ENCODE peak calls at places on chromosomes 11 and 22, in seven cellular contexts. U, V, W, R, O, Q and F are unnamed samples.

GRCh38 chr11:76770642-76771445 is 12.3 kb upstream of the TSKU start:
- DNase-seq in U (no peak), V (no peak), Q (no peak), W (peak), R (no peak), O (no peak), F (peak)

GRCh38 chr11:121067912-121068652 is 33.0 kb upstream of the TECTA start:
- DNase-seq in V (no peak), Q (no peak), O (no peak), W (no peak), U (no peak), R (no peak), F (no peak)

GRCh38 chr11:68351450-68352275 is 39.3 kb downstream of the LRP5 start:
- DNase-seq in U (no peak), R (no peak), Q (no peak), O (no peak), W (no peak), V (no peak), F (no peak)

GRCh38 chr11:95863486-95864140 is 60.3 kb downstream of the MTMR2 start:
- DNase-seq in U (no peak), R (no peak), V (no peak), W (no peak), Q (no peak), O (no peak), F (no peak)

GRCh38 chr22:23533771-23534191 is 46.3 kb downstream of the IGLL1 start:
- DNase-seq in V (no peak), Q (no peak), R (no peak), W (peak), U (peak), O (no peak), F (no peak)

GRCh38 chr11:82663535-82663934 is 70.1 kb downstream of the FAM181B start:
- DNase-seq in Q (no peak), O (no peak), W (no peak), U (no peak), R (no peak), V (no peak), F (no peak)

GRCh38 chr22:39215430-39216142 is 29.2 kb downstream of the PDGFB start:
- DNase-seq in R (no peak), W (no peak), V (no peak), Q (peak), O (peak), U (peak), F (peak)

GRCh38 chr11:129323896-129324522 is 51.6 kb upstream of the BARX2 start:
- DNase-seq in Q (no peak), R (no peak), W (peak), U (no peak), V (no peak), O (no peak), F (no peak)

GRCh38 chr11:127994736-127995135 is 592.6 kb downstream of the ETS1 start:
- DNase-seq in V (no peak), Q (no peak), R (no peak), W (no peak), O (no peak), U (no peak), F (no peak)

GRCh38 chr22:36301384-36301828 is 48.5 kb downstream of the APOL1 start:
- DNase-seq in V (peak), R (peak), Q (peak), W (peak), O (peak), U (peak), F (peak)

GRCh38 chr22:48357961-48358360 is 1469.7 kb downstream of the BRD1 start:
- DNase-seq in R (no peak), U (no peak), V (no peak), O (no peak), W (no peak), Q (no peak), F (no peak)

GRCh38 chr11:94128746-94129504 is at the start of gene PANX1:
- DNase-seq in W (peak), Q (peak), R (peak), V (peak), U (peak), O (peak), F (peak)

GRCh38 chr11:11620251-11620965 is 1.4 kb downstream of the GALNT18 start:
- DNase-seq in R (no peak), W (peak), O (peak), U (peak), Q (no peak), V (no peak), F (peak)

GRCh38 chr11:71080239-71081097 is 171.9 kb downstream of the SHANK2 start:
- DNase-seq in U (peak), W (peak), Q (no peak), V (no peak), R (no peak), O (peak), F (peak)

GRCh38 chr11:68223275-68223674 is 10.2 kb upstream of the KMT5B start:
- DNase-seq in W (no peak), Q (no peak), V (no peak), R (no peak), O (no peak), U (no peak), F (no peak)

GRCh38 chr11:2518983-2519340 is 74.2 kb downstream of the KCNQ1 start:
- DNase-seq in R (no peak), V (no peak), Q (no peak), W (no peak), U (peak), O (no peak), F (no peak)

GRCh38 chr11:17508306-17508705 is 31.7 kb upstream of the ABCC8 start:
- DNase-seq in V (no peak), O (no peak), U (no peak), R (no peak), W (no peak), Q (no peak), F (no peak)

GRCh38 chr11:34558211-34558610 is 44.6 kb upstream of the ELF5 start:
- DNase-seq in Q (no peak), U (no peak), W (no peak), V (no peak), R (no peak), O (no peak), F (no peak)

GRCh38 chr22:21022955-21023614 is 8.1 kb downstream of the P2RX6 start:
- DNase-seq in W (no peak), R (no peak), O (no peak), U (no peak), V (no peak), Q (no peak), F (no peak)

GRCh38 chr22:41538583-41538982 is 5.7 kb downstream of the POLR3H start:
- DNase-seq in V (no peak), R (no peak), U (no peak), Q (no peak), W (no peak), O (no peak), F (no peak)

GRCh38 chr22:37968452-37969251 is 15.2 kb downstream of the POLR2F start:
- DNase-seq in O (no peak), V (no peak), W (no peak), R (no peak), Q (no peak), U (no peak), F (no peak)

GRCh38 chr11:86418929-86419328 is 44.2 kb downstream of the CCDC81 start:
- DNase-seq in Q (no peak), U (no peak), V (no peak), O (no peak), W (no peak), R (no peak), F (no peak)

GRCh38 chr11:74055938-74056337 is 47.1 kb upstream of the UCP3 start:
- DNase-seq in V (no peak), R (no peak), U (no peak), O (no peak), W (no peak), Q (no peak), F (no peak)

GRCh38 chr11:9461760-9462134 is 935 bp downstream of the ZNF143 start:
- DNase-seq in V (no peak), Q (no peak), O (no peak), U (no peak), W (no peak), R (no peak), F (no peak)

GRCh38 chr11:35035894-35036408 is 103.0 kb upstream of the CD44 start:
- DNase-seq in R (no peak), W (no peak), O (no peak), Q (no peak), U (no peak), V (no peak), F (no peak)

GRCh38 chr22:32539631-32540449 is 65.2 kb downstream of the FBXO7 start:
- DNase-seq in U (no peak), V (no peak), O (no peak), W (peak), Q (no peak), R (no peak), F (peak)

GRCh38 chr11:78886616-78887015 is 312.0 kb upstream of the NARS2 start:
- DNase-seq in R (no peak), Q (no peak), W (no peak), V (no peak), O (no peak), U (no peak), F (no peak)

GRCh38 chr11:28760676-28761390 is 652.6 kb downstream of the METTL15 start:
- DNase-seq in O (no peak), V (no peak), Q (no peak), R (no peak), U (no peak), W (no peak), F (no peak)

GRCh38 chr11:120324932-120325810 is at the start of gene TLCD5:
- DNase-seq in O (peak), W (no peak), V (peak), R (peak), U (peak), Q (peak), F (peak)